ENCODE peak calls at places on chromosomes 11 and 22, in nine cellular contexts. One of them, this sample, is unnamed.
A peak's percentile ranks its signal among the peaks of the same experiment; 100 is the strongest.

GRCh38 chr22:23542933-23543332 is 37.2 kb downstream of the IGLL1 start:
- DNase-seq in HAP-1: no peak
- DNase-seq in activated naive CD4-positive, alpha-beta T cell treated with Interleukin-2 at 50 U/mL for 16 hours: no peak
- DNase-seq in small intestine: no peak
- DNase-seq in heart right ventricle: no peak
- DNase-seq in lower lobe of right lung: no peak
- DNase-seq in naive thymus-derived CD8-positive, alpha-beta T cell: no peak
- DNase-seq in adipocyte: peak; percentile 18
- DNase-seq in PC-3: peak; percentile 51
- DNase-seq in this sample: no peak

GRCh38 chr22:37777122-37777687 is 30.5 kb upstream of the GCAT start:
- DNase-seq in HAP-1: peak; percentile 74
- DNase-seq in activated naive CD4-positive, alpha-beta T cell treated with Interleukin-2 at 50 U/mL for 16 hours: no peak
- DNase-seq in small intestine: peak; percentile 61
- DNase-seq in heart right ventricle: peak; percentile 40
- DNase-seq in lower lobe of right lung: peak; percentile 60
- DNase-seq in naive thymus-derived CD8-positive, alpha-beta T cell: no peak
- DNase-seq in adipocyte: peak; percentile 63
- DNase-seq in PC-3: peak; percentile 96
- DNase-seq in this sample: no peak

GRCh38 chr22:36796629-36797175 is 20.1 kb downstream of the PVALB start:
- DNase-seq in HAP-1: no peak
- DNase-seq in activated naive CD4-positive, alpha-beta T cell treated with Interleukin-2 at 50 U/mL for 16 hours: no peak
- DNase-seq in small intestine: no peak
- DNase-seq in heart right ventricle: no peak
- DNase-seq in lower lobe of right lung: no peak
- DNase-seq in naive thymus-derived CD8-positive, alpha-beta T cell: no peak
- DNase-seq in adipocyte: no peak
- DNase-seq in PC-3: no peak
- DNase-seq in this sample: no peak

GRCh38 chr22:50683086-50683993 is 10.7 kb downstream of the SHANK3 start:
- DNase-seq in HAP-1: no peak
- DNase-seq in activated naive CD4-positive, alpha-beta T cell treated with Interleukin-2 at 50 U/mL for 16 hours: no peak
- DNase-seq in small intestine: no peak
- DNase-seq in heart right ventricle: no peak
- DNase-seq in lower lobe of right lung: no peak
- DNase-seq in naive thymus-derived CD8-positive, alpha-beta T cell: no peak
- DNase-seq in adipocyte: no peak
- DNase-seq in PC-3: no peak
- DNase-seq in this sample: no peak

GRCh38 chr22:44891293-44891747 is 118.5 kb downstream of the PHF21B start:
- DNase-seq in HAP-1: no peak
- DNase-seq in activated naive CD4-positive, alpha-beta T cell treated with Interleukin-2 at 50 U/mL for 16 hours: no peak
- DNase-seq in small intestine: no peak
- DNase-seq in heart right ventricle: no peak
- DNase-seq in lower lobe of right lung: no peak
- DNase-seq in naive thymus-derived CD8-positive, alpha-beta T cell: no peak
- DNase-seq in adipocyte: no peak
- DNase-seq in PC-3: no peak
- DNase-seq in this sample: no peak

GRCh38 chr11:2909145-2909914 is 19.9 kb downstream of the PHLDA2 start:
- DNase-seq in HAP-1: no peak
- DNase-seq in activated naive CD4-positive, alpha-beta T cell treated with Interleukin-2 at 50 U/mL for 16 hours: no peak
- DNase-seq in small intestine: no peak
- DNase-seq in heart right ventricle: no peak
- DNase-seq in lower lobe of right lung: no peak
- DNase-seq in naive thymus-derived CD8-positive, alpha-beta T cell: no peak
- DNase-seq in adipocyte: no peak
- DNase-seq in PC-3: no peak
- DNase-seq in this sample: no peak

GRCh38 chr11:12810497-12810896 is 136.3 kb downstream of the TEAD1 start:
- DNase-seq in HAP-1: no peak
- DNase-seq in activated naive CD4-positive, alpha-beta T cell treated with Interleukin-2 at 50 U/mL for 16 hours: no peak
- DNase-seq in small intestine: no peak
- DNase-seq in heart right ventricle: no peak
- DNase-seq in lower lobe of right lung: no peak
- DNase-seq in naive thymus-derived CD8-positive, alpha-beta T cell: no peak
- DNase-seq in adipocyte: no peak
- DNase-seq in PC-3: no peak
- DNase-seq in this sample: no peak

GRCh38 chr11:113690619-113691569 is 15.2 kb downstream of the TMPRSS5 start:
- DNase-seq in HAP-1: peak; percentile 56
- DNase-seq in activated naive CD4-positive, alpha-beta T cell treated with Interleukin-2 at 50 U/mL for 16 hours: no peak
- DNase-seq in small intestine: peak; percentile 84
- DNase-seq in heart right ventricle: no peak
- DNase-seq in lower lobe of right lung: peak; percentile 68
- DNase-seq in naive thymus-derived CD8-positive, alpha-beta T cell: no peak
- DNase-seq in adipocyte: peak; percentile 47
- DNase-seq in PC-3: peak; percentile 97
- DNase-seq in this sample: no peak

GRCh38 chr11:8608646-8609045 is 14.6 kb upstream of the STK33 start:
- DNase-seq in HAP-1: no peak
- DNase-seq in activated naive CD4-positive, alpha-beta T cell treated with Interleukin-2 at 50 U/mL for 16 hours: no peak
- DNase-seq in small intestine: no peak
- DNase-seq in heart right ventricle: no peak
- DNase-seq in lower lobe of right lung: no peak
- DNase-seq in naive thymus-derived CD8-positive, alpha-beta T cell: no peak
- DNase-seq in adipocyte: peak; percentile 55
- DNase-seq in PC-3: no peak
- DNase-seq in this sample: no peak

GRCh38 chr22:35538801-35539321 is 1.8 kb upstream of the RASD2 start:
- DNase-seq in HAP-1: peak; percentile 71
- DNase-seq in activated naive CD4-positive, alpha-beta T cell treated with Interleukin-2 at 50 U/mL for 16 hours: peak; percentile 41
- DNase-seq in small intestine: peak; percentile 36
- DNase-seq in heart right ventricle: no peak
- DNase-seq in lower lobe of right lung: no peak
- DNase-seq in naive thymus-derived CD8-positive, alpha-beta T cell: no peak
- DNase-seq in adipocyte: peak; percentile 31
- DNase-seq in PC-3: peak; percentile 64
- DNase-seq in this sample: no peak

GRCh38 chr22:44345872-44346271 is 33.1 kb upstream of the SHISAL1 start:
- DNase-seq in HAP-1: no peak
- DNase-seq in activated naive CD4-positive, alpha-beta T cell treated with Interleukin-2 at 50 U/mL for 16 hours: no peak
- DNase-seq in small intestine: no peak
- DNase-seq in heart right ventricle: no peak
- DNase-seq in lower lobe of right lung: no peak
- DNase-seq in naive thymus-derived CD8-positive, alpha-beta T cell: no peak
- DNase-seq in adipocyte: no peak
- DNase-seq in PC-3: no peak
- DNase-seq in this sample: no peak

GRCh38 chr11:47514825-47515647 is 37.9 kb downstream of the CELF1 start:
- DNase-seq in HAP-1: no peak
- DNase-seq in activated naive CD4-positive, alpha-beta T cell treated with Interleukin-2 at 50 U/mL for 16 hours: peak; percentile 55
- DNase-seq in small intestine: no peak
- DNase-seq in heart right ventricle: no peak
- DNase-seq in lower lobe of right lung: no peak
- DNase-seq in naive thymus-derived CD8-positive, alpha-beta T cell: no peak
- DNase-seq in adipocyte: peak; percentile 69
- DNase-seq in PC-3: peak; percentile 31
- DNase-seq in this sample: no peak

GRCh38 chr22:27996981-27997380 is 77.9 kb upstream of the PITPNB start:
- DNase-seq in HAP-1: no peak
- DNase-seq in activated naive CD4-positive, alpha-beta T cell treated with Interleukin-2 at 50 U/mL for 16 hours: no peak
- DNase-seq in small intestine: no peak
- DNase-seq in heart right ventricle: no peak
- DNase-seq in lower lobe of right lung: peak; percentile 17
- DNase-seq in naive thymus-derived CD8-positive, alpha-beta T cell: no peak
- DNase-seq in adipocyte: no peak
- DNase-seq in PC-3: no peak
- DNase-seq in this sample: no peak

GRCh38 chr22:50010676-50011446 is 1.7 kb downstream of the IL17REL start:
- DNase-seq in HAP-1: no peak
- DNase-seq in activated naive CD4-positive, alpha-beta T cell treated with Interleukin-2 at 50 U/mL for 16 hours: peak; percentile 72
- DNase-seq in small intestine: no peak
- DNase-seq in heart right ventricle: no peak
- DNase-seq in lower lobe of right lung: peak; percentile 28
- DNase-seq in naive thymus-derived CD8-positive, alpha-beta T cell: peak; percentile 62
- DNase-seq in adipocyte: no peak
- DNase-seq in PC-3: no peak
- DNase-seq in this sample: no peak

GRCh38 chr11:93852242-93852641 is 1.8 kb upstream of the VSTM5 start:
- DNase-seq in HAP-1: no peak
- DNase-seq in activated naive CD4-positive, alpha-beta T cell treated with Interleukin-2 at 50 U/mL for 16 hours: no peak
- DNase-seq in small intestine: no peak
- DNase-seq in heart right ventricle: no peak
- DNase-seq in lower lobe of right lung: no peak
- DNase-seq in naive thymus-derived CD8-positive, alpha-beta T cell: no peak
- DNase-seq in adipocyte: no peak
- DNase-seq in PC-3: no peak
- DNase-seq in this sample: no peak

GRCh38 chr22:43263645-43264514 is 76.9 kb upstream of the TTLL12 start:
- DNase-seq in HAP-1: peak; percentile 24
- DNase-seq in activated naive CD4-positive, alpha-beta T cell treated with Interleukin-2 at 50 U/mL for 16 hours: peak; percentile 84
- DNase-seq in small intestine: peak; percentile 70
- DNase-seq in heart right ventricle: peak; percentile 30
- DNase-seq in lower lobe of right lung: peak; percentile 71
- DNase-seq in naive thymus-derived CD8-positive, alpha-beta T cell: peak; percentile 74
- DNase-seq in adipocyte: peak; percentile 59
- DNase-seq in PC-3: no peak
- DNase-seq in this sample: no peak

This sample was measured in iPS DF 19.7.